ENCODE peak calls at places on chromosomes 13 and 19, in nine cellular contexts. K is A549, Z is HCT116, J is Panc1, F is HepG2, N is SK-N-SH, X is HL-60, Q is K562, Y is GM12878. T is an unnamed sample.

GRCh38 chr19:47284324-47284899 is 9.7 kb downstream of the INAFM1 start:
- DNase-seq in K (peak), Z (no peak), J (peak), F (peak), N (peak), X (peak), Q (peak), Y (no peak), T (peak)

GRCh38 chr19:41646589-41647204 is 19.8 kb upstream of the CEACAM4 start:
- DNase-seq in K (peak), Z (peak), J (no peak), F (no peak), N (peak), X (no peak), Q (peak), Y (no peak), T (peak)

GRCh38 chr13:102484329-102484728 is 82.5 kb upstream of the FGF14 start:
- DNase-seq in K (no peak), Z (no peak), J (no peak), F (no peak), N (no peak), X (no peak), Q (no peak), Y (no peak), T (peak)

GRCh38 chr19:14890616-14891379 is 4.9 kb upstream of the OR7A17 start:
- DNase-seq in K (no peak), Z (no peak), J (no peak), F (no peak), N (no peak), X (no peak), Q (peak), Y (no peak), T (no peak)

GRCh38 chr13:109439813-109440212 is 346.6 kb downstream of the IRS2 start:
- DNase-seq in K (no peak), Z (no peak), J (no peak), F (no peak), N (no peak), X (no peak), Q (no peak), Y (no peak), T (no peak)

GRCh38 chr13:40292108-40292507 is 374.3 kb downstream of the FOXO1 start:
- DNase-seq in K (no peak), Z (no peak), J (no peak), F (no peak), N (no peak), X (no peak), Q (no peak), Y (no peak), T (no peak)

GRCh38 chr13:43348397-43348796 is 325.0 kb downstream of the DNAJC15 start:
- DNase-seq in K (peak), Z (no peak), J (peak), F (no peak), N (no peak), X (no peak), Q (no peak), Y (no peak), T (no peak)

GRCh38 chr13:59409211-59409610 is 754.5 kb downstream of the DIAPH3 start:
- DNase-seq in K (no peak), Z (no peak), J (no peak), F (no peak), N (no peak), X (no peak), Q (no peak), Y (no peak), T (peak)

GRCh38 chr13:44974056-44974798 is 15.0 kb downstream of the NUFIP1 start:
- DNase-seq in K (no peak), Z (no peak), J (no peak), F (no peak), N (no peak), X (no peak), Q (no peak), Y (peak), T (no peak)

GRCh38 chr13:24274452-24274971 is 34.9 kb upstream of the C1QTNF9 start:
- DNase-seq in K (no peak), Z (no peak), J (no peak), F (no peak), N (no peak), X (no peak), Q (no peak), Y (peak), T (no peak)

GRCh38 chr19:17329768-17330545 is 4.7 kb downstream of the ANO8 start:
- DNase-seq in K (no peak), Z (no peak), J (no peak), F (no peak), N (no peak), X (no peak), Q (no peak), Y (no peak), T (no peak)

GRCh38 chr13:107900775-107901174 is 314.6 kb downstream of the LIG4 start:
- DNase-seq in K (no peak), Z (no peak), J (no peak), F (no peak), N (no peak), X (no peak), Q (peak), Y (no peak), T (no peak)

GRCh38 chr13:32840840-32841713 is 175.1 kb upstream of the KL start:
- DNase-seq in K (no peak), Z (no peak), J (no peak), F (no peak), N (no peak), X (no peak), Q (no peak), Y (peak), T (no peak)

GRCh38 chr19:4662020-4662695 is 8.0 kb downstream of the MYDGF start:
- DNase-seq in K (no peak), Z (no peak), J (no peak), F (no peak), N (no peak), X (no peak), Q (no peak), Y (no peak), T (no peak)

GRCh38 chr13:37382156-37382555 is 216.4 kb downstream of the POSTN start:
- DNase-seq in K (no peak), Z (no peak), J (no peak), F (no peak), N (no peak), X (no peak), Q (no peak), Y (no peak), T (no peak)

GRCh38 chr13:112567161-112567862 is 20.6 kb downstream of the TUBGCP3 start:
- DNase-seq in K (no peak), Z (no peak), J (no peak), F (no peak), N (no peak), X (no peak), Q (no peak), Y (no peak), T (no peak)
- TF ChIP-seq REST in K (no peak), Z (no peak), J (no peak), F (no peak), N (no peak), X (no peak), Q (no peak), Y (no peak), T (no peak)

DNA sequence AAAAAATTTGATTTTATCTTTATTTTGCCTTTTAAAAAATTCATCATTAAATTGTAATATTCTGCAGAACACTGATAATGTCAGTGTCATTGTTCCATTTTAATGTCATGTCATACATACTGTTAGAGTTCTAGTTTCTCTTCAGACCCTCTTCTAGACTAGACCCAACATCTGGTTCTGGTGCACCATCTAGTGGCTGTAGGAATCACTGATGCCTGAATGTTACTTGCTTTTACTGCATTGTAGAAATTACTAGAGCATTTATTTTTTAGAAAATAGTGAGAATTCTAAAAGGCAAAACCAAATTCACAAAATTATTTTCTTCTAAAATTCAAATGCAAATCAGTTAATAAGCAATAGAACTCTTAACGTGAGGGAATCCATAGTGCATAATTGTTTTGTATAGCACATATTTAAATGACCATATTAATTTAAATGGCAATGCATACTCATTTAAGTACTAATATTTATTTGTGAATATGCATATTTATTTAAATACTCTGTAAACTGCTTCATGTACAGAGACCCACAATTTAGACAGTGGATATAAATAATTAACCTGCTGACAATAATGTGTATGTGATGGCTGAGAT is 425.7 kb downstream of the KLF12 start:
- DNase-seq in K (peak), Z (peak), J (peak), F (peak), N (peak), X (peak), Q (peak), Y (no peak), T (peak)
- TF ChIP-seq REST in K (no peak), Z (no peak), J (no peak), F (no peak), N (no peak), X (no peak), Q (no peak), Y (no peak), T (no peak)

GRCh38 chr13:21736926-21737325 is 66.1 kb downstream of the FGF9 start:
- DNase-seq in K (no peak), Z (no peak), J (no peak), F (no peak), N (no peak), X (no peak), Q (no peak), Y (no peak), T (peak)

GRCh38 chr13:21738636-21739035 is 67.8 kb downstream of the FGF9 start:
- DNase-seq in K (no peak), Z (no peak), J (no peak), F (no peak), N (no peak), X (no peak), Q (no peak), Y (no peak), T (no peak)

GRCh38 chr13:21734961-21735360 is 64.1 kb downstream of the FGF9 start:
- DNase-seq in K (no peak), Z (no peak), J (no peak), F (no peak), N (no peak), X (no peak), Q (no peak), Y (no peak), T (no peak)

GRCh38 chr13:21733475-21734311 is 62.8 kb downstream of the FGF9 start:
- DNase-seq in K (no peak), Z (no peak), J (no peak), F (no peak), N (no peak), X (no peak), Q (no peak), Y (no peak), T (peak)

DNA sequence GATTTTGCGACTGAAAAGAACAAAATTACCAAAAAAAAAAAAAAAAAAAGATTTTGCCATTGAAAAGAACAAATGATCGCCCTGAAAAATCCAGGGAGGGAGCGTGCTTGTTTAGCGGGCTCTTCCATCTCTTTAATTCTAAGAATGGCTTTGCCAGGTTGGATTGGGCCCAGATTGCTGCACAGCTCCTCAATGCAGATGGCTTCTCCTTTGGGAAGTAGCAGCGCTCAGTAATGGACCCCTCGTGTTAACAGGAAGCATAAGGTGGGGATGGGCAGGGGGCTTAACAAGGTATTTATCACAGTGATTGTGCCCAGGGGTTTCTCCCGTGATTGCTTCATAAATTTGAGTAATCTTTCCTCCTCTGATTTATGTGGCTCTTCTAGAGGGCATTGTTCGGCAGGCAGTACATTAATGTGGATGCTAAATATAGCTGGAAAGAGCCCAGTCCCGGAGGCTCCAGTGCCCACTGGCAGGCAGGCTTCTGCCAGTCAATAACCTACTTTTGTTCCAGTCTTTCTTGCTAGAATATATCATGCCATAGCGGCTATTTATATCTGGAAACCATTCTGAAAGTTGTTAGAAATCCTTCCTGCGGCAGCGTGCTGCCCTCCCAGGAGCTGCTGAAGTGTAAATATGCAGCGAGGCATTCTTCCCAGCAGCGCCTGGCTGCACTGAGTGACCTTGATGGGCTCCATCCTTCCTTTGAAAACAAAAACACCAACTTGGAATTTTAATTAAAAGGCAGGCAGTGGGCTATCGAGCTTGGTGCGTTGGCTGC is 64.9 kb downstream of the FGF9 start:
- DNase-seq in K (no peak), Z (no peak), J (no peak), F (no peak), N (no peak), X (no peak), Q (no peak), Y (no peak), T (peak)
- TF ChIP-seq REST in K (no peak), Z (no peak), J (no peak), F (no peak), N (no peak), X (no peak), Q (no peak), Y (no peak), T (no peak)

DNA sequence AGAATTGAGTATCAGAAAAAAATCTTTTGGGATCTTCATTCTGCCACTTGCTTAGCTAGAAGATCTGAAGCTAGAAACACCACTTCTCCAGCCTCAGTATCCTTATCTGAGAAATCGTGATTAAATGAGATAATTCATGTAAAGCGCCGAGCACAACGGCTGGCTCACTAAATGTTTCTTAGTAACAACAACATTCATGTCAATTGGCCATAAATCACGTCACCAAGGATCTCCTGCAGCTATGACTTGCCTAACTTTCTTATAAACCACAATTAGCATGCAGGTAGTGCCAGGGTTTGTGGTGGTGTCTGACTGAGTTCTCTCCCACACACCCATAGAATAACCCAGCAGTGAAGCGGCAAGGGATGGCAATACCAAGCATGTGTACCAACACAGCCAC is 501.3 kb downstream of the EFNB2 start:
- DNase-seq in K (no peak), Z (no peak), J (no peak), F (no peak), N (no peak), X (no peak), Q (no peak), Y (no peak), T (no peak)
- TF ChIP-seq REST in K (no peak), Z (no peak), J (no peak), F (no peak), N (no peak), X (no peak), Q (no peak), Y (no peak), T (no peak)

GRCh38 chr19:30374791-30375650 is 2.8 kb downstream of the ZNF536 start:
- DNase-seq in K (no peak), Z (no peak), J (no peak), F (no peak), N (peak), X (no peak), Q (no peak), Y (no peak), T (peak)
- TF ChIP-seq REST in K (no peak), Z (no peak), J (no peak), F (no peak), N (no peak), X (no peak), Q (no peak), Y (no peak), T (no peak)

T was measured in GM23338.